ENCODE peak calls at places on chromosome 16, in five cellular contexts. X, K, M, T and E are unnamed samples.

GRCh38 chr16:11422381-11423314 is 77.4 kb downstream of the RMI2 start:
- DNase-seq in X (no peak), K (no peak), M (no peak), T (no peak), E (no peak)

GRCh38 chr16:57802635-57803412 is 533 bp upstream of the KIFC3 start:
- DNase-seq in X (peak), T (peak), K (peak), M (no peak), E (peak)

GRCh38 chr16:66364117-66364958 is 2.2 kb upstream of the CDH5 start:
- DNase-seq in K (peak), T (peak), X (no peak), M (no peak), E (peak)

GRCh38 chr16:19710991-19711545 is 7.0 kb downstream of the KNOP1 start:
- DNase-seq in K (peak), X (no peak), T (no peak), M (no peak), E (no peak)

GRCh38 chr16:35752773-35753558 is 2293.6 kb downstream of the TP53TG3F start:
- DNase-seq in T (no peak), X (no peak), K (no peak), M (no peak), E (no peak)

GRCh38 chr16:54921229-54921824 is 9.3 kb upstream of the IRX5 start:
- DNase-seq in M (no peak), K (no peak), X (no peak), T (no peak), E (no peak)

GRCh38 chr16:88334517-88335149 is 48.1 kb upstream of the ZNF469 start:
- DNase-seq in K (no peak), T (no peak), X (no peak), M (no peak), E (no peak)

GRCh38 chr16:49516382-49517036 is 142.9 kb downstream of the C16orf78 start:
- DNase-seq in X (no peak), T (no peak), M (no peak), K (no peak), E (no peak)

GRCh38 chr16:6684076-6684673 is 648.5 kb upstream of the RBFOX1 start:
- DNase-seq in X (no peak), M (no peak), T (no peak), K (no peak), E (peak)

GRCh38 chr16:54648575-54648974 is 282.1 kb upstream of the IRX5 start:
- DNase-seq in T (no peak), M (no peak), X (no peak), K (no peak), E (no peak)

GRCh38 chr16:86512301-86512859 is 2.1 kb downstream of the FOXF1 start:
- DNase-seq in T (peak), K (no peak), M (no peak), X (no peak), E (no peak)

GRCh38 chr16:22685162-22685830 is 128.7 kb upstream of the HS3ST2 start:
- DNase-seq in K (no peak), M (peak), X (no peak), T (peak), E (no peak)

GRCh38 chr16:82470506-82471196 is 156.1 kb upstream of the CDH13 start:
- DNase-seq in X (no peak), K (no peak), M (no peak), T (no peak), E (no peak)

GRCh38 chr16:57276596-57276995 is 7.9 kb downstream of the PLLP start:
- DNase-seq in M (no peak), X (peak), T (no peak), K (no peak), E (no peak)

GRCh38 chr16:11076259-11077018 is 132.1 kb downstream of the CLEC16A start:
- DNase-seq in T (no peak), X (no peak), M (no peak), K (no peak), E (peak)

GRCh38 chr16:20744922-20745440 is 3.4 kb upstream of the THUMPD1 start:
- DNase-seq in T (no peak), K (no peak), X (no peak), M (no peak), E (no peak)

GRCh38 chr16:24645739-24646645 is 83.5 kb upstream of the TNRC6A start:
- DNase-seq in X (no peak), K (no peak), T (no peak), M (peak), E (no peak)

GRCh38 chr16:68923116-68923515 is 79.8 kb downstream of the TANGO6 start:
- DNase-seq in T (no peak), X (no peak), K (no peak), M (no peak), E (no peak)

GRCh38 chr16:23323224-23324030 is 21.3 kb downstream of the SCNN1B start:
- DNase-seq in T (no peak), X (no peak), M (no peak), K (no peak), E (no peak)

GRCh38 chr16:67677712-67678111 is 11.1 kb downstream of the C16orf86 start:
- DNase-seq in M (no peak), K (no peak), T (no peak), X (no peak), E (no peak)

GRCh38 chr16:53291757-53292392 is 142.4 kb upstream of the RBL2 start:
- DNase-seq in T (no peak), M (no peak), X (no peak), K (no peak), E (no peak)

GRCh38 chr16:20956319-20956718 is 55.7 kb downstream of the LYRM1 start:
- DNase-seq in X (no peak), M (no peak), K (no peak), T (no peak), E (no peak)

GRCh38 chr16:25187491-25187795 is 29.3 kb upstream of the AQP8 start:
- DNase-seq in T (no peak), K (no peak), X (no peak), M (no peak), E (no peak)

GRCh38 chr16:69703638-69704037 is 22.7 kb downstream of the NQO1 start:
- DNase-seq in M (no peak), X (no peak), K (no peak), T (no peak), E (no peak)

GRCh38 chr16:80994451-80994850 is 12.2 kb downstream of the CMC2 start:
- DNase-seq in X (no peak), M (no peak), T (no peak), K (no peak), E (no peak)

GRCh38 chr16:23856345-23856744 is 20.6 kb downstream of the PRKCB start:
- DNase-seq in M (no peak), K (no peak), X (no peak), T (no peak), E (no peak)

GRCh38 chr16:19410435-19411153 is 7.1 kb upstream of the TMC5 start:
- DNase-seq in T (peak), X (no peak), M (no peak), K (peak), E (peak)

GRCh38 chr16:77788196-77789084 is at the start of gene VAT1L:
- DNase-seq in M (no peak), X (peak), T (no peak), K (peak), E (peak)

GRCh38 chr16:87598431-87598830 is 3.9 kb upstream of the JPH3 start:
- DNase-seq in K (no peak), T (no peak), X (no peak), M (no peak), E (no peak)

GRCh38 chr16:57609541-57610401 is 18.7 kb upstream of the ADGRG1 start:
- DNase-seq in M (no peak), T (no peak), X (peak), K (no peak), E (no peak)

GRCh38 chr16:67842509-67843342 is 606 bp downstream of the THAP11 start:
- DNase-seq in M (no peak), X (peak), T (peak), K (peak), E (peak)

GRCh38 chr16:1296688-1297412 is 12.6 kb upstream of the UBE2I start:
- DNase-seq in M (no peak), T (no peak), X (no peak), K (no peak), E (no peak)

GRCh38 chr16:81703177-81704155 is 75.6 kb upstream of the PLCG2 start:
- DNase-seq in K (no peak), M (no peak), X (peak), T (peak), E (no peak)

GRCh38 chr16:88317619-88317977 is 65.2 kb upstream of the ZNF469 start:
- DNase-seq in K (no peak), M (no peak), X (no peak), T (peak), E (no peak)

GRCh38 chr16:35146723-35147458 is 1687.5 kb downstream of the TP53TG3F start:
- DNase-seq in T (no peak), K (no peak), X (no peak), M (no peak), E (no peak)

GRCh38 chr16:102060-102855 is 24.2 kb downstream of the MPG start:
- DNase-seq in K (peak), M (no peak), X (no peak), T (peak), E (no peak)

GRCh38 chr16:13056607-13057006 is 155.2 kb downstream of the SHISA9 start:
- DNase-seq in M (no peak), T (no peak), K (no peak), X (no peak), E (no peak)

GRCh38 chr16:65740716-65741115 is 618.9 kb upstream of the CDH11 start:
- DNase-seq in T (no peak), M (no peak), X (no peak), K (no peak), E (no peak)

GRCh38 chr16:84905965-84906460 is 86.2 kb downstream of the CRISPLD2 start:
- DNase-seq in T (peak), K (no peak), M (no peak), X (no peak), E (no peak)

GRCh38 chr16:84907046-84907445 is 87.3 kb downstream of the CRISPLD2 start:
- DNase-seq in K (no peak), T (no peak), X (no peak), M (no peak), E (no peak)

GRCh38 chr16:84909686-84910085 is 89.9 kb downstream of the CRISPLD2 start:
- DNase-seq in M (no peak), T (no peak), K (no peak), X (no peak), E (no peak)

GRCh38 chr16:84911490-84912216 is 91.9 kb downstream of the CRISPLD2 start:
- DNase-seq in M (no peak), K (no peak), T (no peak), X (no peak), E (no peak)

DNA sequence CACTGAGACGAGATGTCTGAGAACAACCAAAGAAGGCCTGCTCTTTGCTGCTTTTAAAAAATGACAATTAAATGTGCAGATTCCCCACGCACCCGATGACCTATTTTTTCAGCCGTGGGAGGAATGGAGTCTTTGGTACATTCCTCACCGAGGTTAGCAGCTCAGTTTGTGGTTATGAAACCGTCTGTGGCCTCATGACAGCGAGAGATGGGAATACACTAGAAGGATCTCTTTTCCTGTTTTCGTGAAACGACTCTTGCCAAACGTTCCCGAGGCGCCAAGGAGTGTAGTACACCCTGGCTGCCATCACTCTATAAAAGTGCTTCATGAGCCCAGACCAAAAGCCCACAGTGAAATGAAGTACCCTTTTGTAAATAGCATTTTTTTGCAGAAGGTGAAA is 87.8 kb downstream of the CRISPLD2 start:
- DNase-seq in T (peak), M (no peak), X (no peak), K (no peak), E (no peak)
- TF ChIP-seq CTCF in T (no peak), M (no peak), X (no peak), K (no peak), E (no peak)

GRCh38 chr16:3793161-3793576 is 75.8 kb upstream of the TRAP1 start:
- DNase-seq in T (peak), M (peak), K (no peak), X (no peak), E (no peak)
- TF ChIP-seq CTCF in T (peak), M (peak), K (peak), X (no peak), E (no peak)

DNA sequence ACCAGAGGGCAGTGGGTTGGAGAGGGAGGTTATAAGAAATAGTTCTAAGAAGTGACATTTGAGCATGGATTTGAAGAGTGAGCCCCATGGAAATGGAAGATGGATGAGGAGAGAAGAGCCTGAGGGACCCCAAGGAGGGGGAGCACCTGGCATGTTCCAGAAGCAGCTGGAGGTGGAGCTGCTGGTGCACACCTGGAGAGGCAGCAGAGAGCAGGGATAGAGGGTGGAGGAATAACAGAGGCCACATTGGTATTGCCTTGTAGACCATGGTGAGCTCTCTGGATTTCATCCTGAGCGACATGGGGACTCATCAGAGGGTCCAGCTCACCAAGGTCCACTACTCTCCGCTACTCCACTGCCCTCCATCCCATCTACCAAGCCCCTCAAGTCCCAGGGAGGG is 22.3 kb upstream of the KDM8 start:
- DNase-seq in K (no peak), X (no peak), T (no peak), M (no peak), E (no peak)
- TF ChIP-seq CTCF in K (no peak), X (no peak), T (no peak), M (no peak), E (no peak)

DNA sequence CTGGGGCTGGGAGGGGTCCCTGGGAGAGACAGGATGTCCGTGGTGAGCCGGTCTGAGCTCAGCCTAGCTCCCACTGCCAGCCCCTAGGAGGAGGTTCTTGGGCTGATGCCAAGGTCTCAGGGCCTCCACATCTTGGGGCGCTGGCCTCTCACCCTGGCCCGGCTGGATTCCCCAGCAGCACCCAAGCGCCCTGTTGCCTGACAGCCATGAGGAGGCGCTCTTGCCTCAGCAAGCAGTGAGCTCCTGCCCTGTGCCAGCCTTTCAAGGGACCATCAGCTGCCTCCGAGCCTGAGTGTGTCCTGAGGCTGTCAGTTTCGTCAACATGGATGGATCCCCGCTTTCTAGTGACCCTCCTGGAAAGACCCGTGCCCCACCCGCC is 234.9 kb upstream of the CIBAR2 start:
- DNase-seq in X (no peak), K (no peak), M (no peak), T (no peak), E (peak)
- TF ChIP-seq CTCF in X (peak), K (peak), M (peak), T (peak), E (peak)